ENCODE peak calls at places on chromosomes 1 and 21, in nine cellular contexts. X is sigmoid colon, Q is GM23248, Y is Caco-2, J is lung, C is esophagus muscularis mucosa, L is PC-3, I is MM.1S, H is body of pancreas. E is an unnamed sample. For H3K9me3, the result is how much of the 10 kb centered on the place peaks cover.

GRCh38 chr1:21510885-21511578 is 1.8 kb downstream of the ALPL start:
- DNase-seq in Y (no peak), X (no peak), J (no peak), H (no peak), L (no peak), C (no peak), I (no peak), Q (no peak), E (no peak)

GRCh38 chr1:93979718-93980319 is 70.6 kb upstream of the GCLM start:
- DNase-seq in Y (no peak), C (no peak), J (no peak), L (peak), X (peak), H (peak), I (no peak), Q (peak), E (no peak)

GRCh38 chr1:183289104-183289503 is 103.0 kb downstream of the LAMC2 start:
- DNase-seq in I (no peak), X (no peak), H (no peak), Y (no peak), C (no peak), J (no peak), L (no peak), Q (no peak), E (no peak)

GRCh38 chr1:1777510-1777909 is 760 bp downstream of the NADK start:
- DNase-seq in X (peak), J (no peak), L (peak), C (no peak), H (peak), Y (no peak), I (peak), Q (peak), E (no peak)

GRCh38 chr1:52355436-52355835 is 10.6 kb downstream of the CC2D1B start:
- DNase-seq in I (no peak), J (no peak), C (no peak), L (no peak), H (no peak), Q (no peak), Y (no peak), X (no peak), E (no peak)

GRCh38 chr21:16455978-16456377 is 726.2 kb downstream of the USP25 start:
- DNase-seq in I (no peak), X (no peak), J (no peak), C (no peak), H (no peak), Q (no peak), L (no peak), Y (no peak), E (no peak)

GRCh38 chr1:13836136-13836535 is 136.1 kb downstream of the PRDM2 start:
- DNase-seq in L (no peak), J (no peak), Y (no peak), C (no peak), X (no peak), H (no peak), I (no peak), Q (no peak), E (no peak)

GRCh38 chr1:18640228-18641004 is 9.8 kb downstream of the PAX7 start:
- DNase-seq in L (no peak), J (no peak), H (no peak), C (no peak), I (no peak), X (no peak), Y (no peak), Q (no peak), E (no peak)

GRCh38 chr1:207959141-207959825 is 48.4 kb upstream of the CD34 start:
- DNase-seq in C (no peak), I (no peak), Y (no peak), H (peak), J (peak), X (peak), L (no peak), Q (peak), E (no peak)

GRCh38 chr1:6167391-6168303 is 12.5 kb downstream of the CHD5 start:
- DNase-seq in X (no peak), Q (no peak), J (no peak), Y (no peak), L (no peak), H (no peak), I (no peak), C (no peak), E (no peak)

GRCh38 chr21:42336065-42336464 is 14.7 kb downstream of the TFF2 start:
- DNase-seq in Q (no peak), H (no peak), Y (no peak), L (no peak), C (no peak), I (no peak), X (peak), J (no peak), E (no peak)

GRCh38 chr1:11044086-11044848 is 2.8 kb downstream of the MASP2 start:
- DNase-seq in X (peak), Y (no peak), H (no peak), J (no peak), I (no peak), C (no peak), Q (no peak), L (no peak), E (no peak)

GRCh38 chr1:33943978-33944377 is 80.1 kb downstream of the HMGB4 start:
- DNase-seq in Q (peak), I (no peak), H (peak), Y (no peak), X (peak), C (no peak), L (peak), J (no peak), E (no peak)

GRCh38 chr1:60052634-60053033 is 20.9 kb downstream of the C1orf87 start:
- DNase-seq in Q (no peak), I (no peak), Y (no peak), L (no peak), X (no peak), H (no peak), J (no peak), C (no peak), E (no peak)

GRCh38 chr1:95116666-95117206 is 419 bp upstream of the TLCD4 start:
- DNase-seq in X (peak), L (peak), Q (peak), J (peak), Y (peak), C (no peak), I (peak), H (peak), E (peak)

GRCh38 chr1:62111084-62111483 is 83.6 kb upstream of the L1TD1 start:
- DNase-seq in L (no peak), X (no peak), I (no peak), H (no peak), Y (no peak), Q (no peak), C (no peak), J (no peak), E (no peak)

GRCh38 chr1:229508823-229509337 is 739 bp upstream of the NUP133 start:
- DNase-seq in C (no peak), L (no peak), Q (no peak), X (no peak), J (no peak), I (no peak), Y (peak), H (no peak), E (no peak)

GRCh38 chr21:37855568-37856391 is 60.5 kb downstream of the KCNJ6 start:
- DNase-seq in C (no peak), I (no peak), Y (no peak), Q (peak), H (no peak), L (no peak), J (no peak), X (no peak), E (no peak)

GRCh38 chr1:161195171-161195570 is 3.7 kb downstream of the ADAMTS4 start:
- DNase-seq in H (no peak), X (no peak), I (no peak), C (no peak), Q (no peak), J (no peak), Y (no peak), L (no peak), E (no peak)

GRCh38 chr21:45555557-45556301 is 13.5 kb upstream of the SLC19A1 start:
- DNase-seq in X (peak), Q (peak), I (peak), J (peak), H (peak), Y (peak), C (no peak), L (peak), E (peak)

GRCh38 chr1:235679644-235680043 is 30.1 kb upstream of the GNG4 start:
- DNase-seq in Q (no peak), L (no peak), H (no peak), J (no peak), C (no peak), X (no peak), Y (no peak), I (no peak), E (no peak)

GRCh38 chr1:235673981-235674380 is 24.4 kb upstream of the GNG4 start:
- DNase-seq in Y (no peak), X (no peak), Q (no peak), J (no peak), L (no peak), I (no peak), H (no peak), C (no peak), E (no peak)

GRCh38 chr1:235679005-235679404 is 29.4 kb upstream of the GNG4 start:
- DNase-seq in Q (no peak), H (peak), Y (no peak), I (no peak), L (no peak), X (no peak), C (no peak), J (no peak), E (no peak)

GRCh38 chr1:235671992-235672391 is 22.4 kb upstream of the GNG4 start:
- DNase-seq in C (no peak), L (no peak), Y (no peak), Q (no peak), X (no peak), J (no peak), H (no peak), I (no peak), E (no peak)

GRCh38 chr1:235675152-235675890 is 25.7 kb upstream of the GNG4 start:
- DNase-seq in C (no peak), L (no peak), H (no peak), I (no peak), Y (no peak), Q (no peak), J (no peak), X (no peak), E (no peak)
- H3K9me3 ChIP-seq in C (under half), L (under half), H (under half), I (under half), Y (under half), Q (under half), J (under half), X (under half), E (under half)

DNA sequence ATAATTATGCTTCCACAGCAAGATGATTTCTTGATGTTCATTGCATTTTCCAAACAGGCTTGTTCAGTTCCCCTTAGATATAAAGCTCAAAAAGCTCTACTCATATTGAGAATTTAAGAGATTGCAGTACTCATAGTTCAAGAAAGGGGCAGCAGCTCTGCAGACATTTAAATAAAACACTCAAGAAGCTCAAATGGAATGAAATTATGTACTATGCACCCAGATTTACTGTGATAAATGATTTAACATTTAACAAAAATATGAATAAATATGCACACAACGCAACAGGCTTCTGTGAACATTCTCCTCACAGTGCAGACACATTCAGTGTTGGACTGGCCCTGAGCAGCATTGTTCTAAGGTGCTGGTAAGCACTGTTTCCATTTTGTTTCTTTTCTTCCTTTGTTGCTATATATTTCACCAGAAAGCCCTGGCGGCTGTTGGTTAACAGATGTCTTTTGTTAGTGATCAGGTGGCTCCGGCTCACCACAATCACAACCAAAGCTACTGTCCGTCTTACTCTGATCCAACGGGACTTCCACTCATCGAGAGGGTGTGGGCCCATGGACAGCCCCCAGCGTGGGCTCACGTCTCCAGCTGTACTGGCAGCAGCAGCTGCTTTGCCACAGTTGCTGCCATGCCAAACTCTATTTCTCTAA is 1440.3 kb downstream of the NCAM2 start:
- DNase-seq in J (no peak), I (no peak), X (no peak), Q (no peak), L (no peak), C (no peak), Y (no peak), H (no peak), E (no peak)
- H3K9me3 ChIP-seq in J (under half), I (under half), X (under half), Q (under half), L (under half), C (under half), Y (under half), H (under half), E (under half)

GRCh38 chr1:2962061-2962460 is 59.2 kb upstream of the ACTRT2 start:
- DNase-seq in Q (no peak), Y (no peak), I (no peak), H (peak), L (no peak), X (no peak), J (no peak), C (no peak), E (no peak)
- H3K9me3 ChIP-seq in Q (under half), Y (under half), I (under half), H (under half), L (under half), X (under half), J (under half), C (under half), E (under half)

GRCh38 chr21:17915976-17916375 is 96.8 kb upstream of the C21orf91 start:
- DNase-seq in X (no peak), Q (no peak), H (no peak), I (no peak), L (no peak), J (no peak), C (no peak), Y (no peak), E (no peak)
- H3K9me3 ChIP-seq in X (under half), Q (under half), H (under half), I (under half), L (under half), J (under half), C (under half), Y (under half), E (under half)

GRCh38 chr1:203142684-203143408 is 15.3 kb downstream of the ADORA1 start:
- DNase-seq in C (no peak), J (no peak), Y (no peak), X (no peak), I (no peak), H (no peak), Q (no peak), L (no peak), E (no peak)
- H3K9me3 ChIP-seq in C (under half), J (under half), Y (under half), X (under half), I (under half), H (under half), Q (under half), L (under half), E (under half)

DNA sequence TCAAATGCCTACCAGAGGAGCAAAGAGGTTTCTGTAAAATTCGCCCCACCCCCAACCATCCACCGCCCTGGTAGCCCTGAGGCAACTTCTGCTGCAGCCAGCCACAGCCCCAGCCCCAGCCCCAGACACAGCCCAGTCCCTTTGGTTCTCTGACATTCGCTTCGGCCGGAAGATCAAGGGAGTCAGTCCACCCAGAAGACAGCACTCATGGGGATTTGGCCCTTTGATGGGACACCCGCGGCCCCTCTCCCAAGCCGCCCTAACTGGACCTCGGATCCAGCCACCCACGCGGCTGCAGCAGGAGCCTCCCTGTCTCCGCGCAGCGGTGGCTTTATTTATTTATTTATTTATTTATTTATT is 3881.0 kb downstream of the SRGAP2C start:
- DNase-seq in L (no peak), H (no peak), Q (no peak), J (no peak), C (no peak), I (no peak), Y (no peak), X (peak), E (no peak)
- H3K9me3 ChIP-seq in L (under half), H (under half), Q (under half), J (under half), C (under half), I (under half), Y (under half), X (under half), E (under half)

DNA sequence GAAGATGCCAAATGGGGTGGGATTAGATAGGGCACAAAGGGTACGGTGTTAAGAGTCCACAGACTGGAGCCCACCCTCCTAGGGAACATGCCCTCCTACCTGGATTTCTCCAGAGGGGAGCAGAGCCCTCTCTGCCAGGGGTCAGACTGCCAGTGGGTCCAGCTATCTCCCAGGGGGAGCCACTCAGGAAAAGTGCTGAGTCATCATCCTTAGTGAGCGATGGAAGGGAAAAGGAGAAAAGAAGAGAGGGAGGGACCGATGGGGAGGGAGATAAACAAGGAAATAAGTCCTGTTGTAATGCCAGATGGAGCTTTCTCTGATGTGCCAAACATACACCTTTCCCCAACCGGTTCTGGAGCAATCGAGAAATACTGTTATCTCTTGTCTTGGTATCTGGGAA is 30.4 kb upstream of the CYP4B1 start:
- DNase-seq in I (no peak), H (no peak), L (no peak), X (no peak), Y (no peak), Q (no peak), C (no peak), J (no peak), E (no peak)
- H3K9me3 ChIP-seq in I (under half), H (under half), L (under half), X (under half), Y (under half), Q (under half), C (under half), J (under half), E (under half)

GRCh38 chr1:49416758-49417157 is 607.0 kb downstream of the AGBL4 start:
- DNase-seq in X (no peak), Y (no peak), J (no peak), L (peak), C (no peak), I (no peak), H (no peak), Q (no peak), E (no peak)
- H3K9me3 ChIP-seq in X (under half), Y (under half), J (under half), L (under half), C (under half), I (under half), H (under half), Q (under half), E (under half)